ENCODE peak calls at places on chromosomes 4 and X, in five cellular contexts. One of them, this sample, is unnamed.

GRCh38 chrX:54979432-54979831 is 14.6 kb downstream of the PFKFB1 start:
- DNase-seq in RKO: no peak
- DNase-seq in suprapubic skin: no peak
- DNase-seq in NCI-H748 treated with DMSO at 0.1 percent for 48 hours: no peak
- DNase-seq in central memory CD4-positive, alpha-beta T cell: no peak
- DNase-seq in this sample: no peak

GRCh38 chr4:149031399-149031798 is 589.2 kb upstream of the NR3C2 start:
- DNase-seq in RKO: peak; percentile 63
- DNase-seq in suprapubic skin: no peak
- DNase-seq in NCI-H748 treated with DMSO at 0.1 percent for 48 hours: no peak
- DNase-seq in central memory CD4-positive, alpha-beta T cell: no peak
- DNase-seq in this sample: peak; percentile 31

GRCh38 chrX:20267924-20268701 is 1.4 kb upstream of the RPS6KA3 start:
- DNase-seq in RKO: no peak
- DNase-seq in suprapubic skin: peak; percentile 74
- DNase-seq in NCI-H748 treated with DMSO at 0.1 percent for 48 hours: no peak
- DNase-seq in central memory CD4-positive, alpha-beta T cell: no peak
- DNase-seq in this sample: no peak

GRCh38 chr4:23934915-23935314 is 45.1 kb upstream of the PPARGC1A start:
- DNase-seq in RKO: no peak
- DNase-seq in suprapubic skin: peak; percentile 87
- DNase-seq in NCI-H748 treated with DMSO at 0.1 percent for 48 hours: no peak
- DNase-seq in central memory CD4-positive, alpha-beta T cell: no peak
- DNase-seq in this sample: no peak

GRCh38 chrX:143683486-143683885 is 37.1 kb downstream of the SPANXN2 start:
- DNase-seq in RKO: no peak
- DNase-seq in suprapubic skin: no peak
- DNase-seq in NCI-H748 treated with DMSO at 0.1 percent for 48 hours: no peak
- DNase-seq in central memory CD4-positive, alpha-beta T cell: no peak
- DNase-seq in this sample: no peak

GRCh38 chrX:9257718-9258117 is 207.1 kb upstream of the TBL1X start:
- DNase-seq in RKO: no peak
- DNase-seq in suprapubic skin: no peak
- DNase-seq in NCI-H748 treated with DMSO at 0.1 percent for 48 hours: no peak
- DNase-seq in central memory CD4-positive, alpha-beta T cell: no peak
- DNase-seq in this sample: no peak

GRCh38 chr4:169861592-169861991 is 103.8 kb upstream of the HPF1 start:
- DNase-seq in RKO: no peak
- DNase-seq in suprapubic skin: no peak
- DNase-seq in NCI-H748 treated with DMSO at 0.1 percent for 48 hours: peak; percentile 14
- DNase-seq in central memory CD4-positive, alpha-beta T cell: no peak
- DNase-seq in this sample: no peak

GRCh38 chrX:68504237-68504636 is 5.4 kb downstream of the YIPF6 start:
- DNase-seq in RKO: peak; percentile 67
- DNase-seq in suprapubic skin: no peak
- DNase-seq in NCI-H748 treated with DMSO at 0.1 percent for 48 hours: no peak
- DNase-seq in central memory CD4-positive, alpha-beta T cell: peak; percentile 33
- DNase-seq in this sample: no peak

GRCh38 chr4:25421819-25422511 is 44.9 kb downstream of the ANAPC4 start:
- DNase-seq in RKO: no peak
- DNase-seq in suprapubic skin: no peak
- DNase-seq in NCI-H748 treated with DMSO at 0.1 percent for 48 hours: no peak
- DNase-seq in central memory CD4-positive, alpha-beta T cell: no peak
- DNase-seq in this sample: no peak

GRCh38 chr4:73936969-73937368 is 44.9 kb downstream of the PF4 start:
- DNase-seq in RKO: no peak
- DNase-seq in suprapubic skin: no peak
- DNase-seq in NCI-H748 treated with DMSO at 0.1 percent for 48 hours: no peak
- DNase-seq in central memory CD4-positive, alpha-beta T cell: no peak
- DNase-seq in this sample: no peak

GRCh38 chr4:139934336-139934735 is 219.6 kb downstream of the MAML3 start:
- DNase-seq in RKO: no peak
- DNase-seq in suprapubic skin: no peak
- DNase-seq in NCI-H748 treated with DMSO at 0.1 percent for 48 hours: no peak
- DNase-seq in central memory CD4-positive, alpha-beta T cell: no peak
- DNase-seq in this sample: no peak

GRCh38 chrX:119410027-119410819 is 11.1 kb downstream of the SLC25A43 start:
- DNase-seq in RKO: peak; percentile 26
- DNase-seq in suprapubic skin: peak; percentile 79
- DNase-seq in NCI-H748 treated with DMSO at 0.1 percent for 48 hours: no peak
- DNase-seq in central memory CD4-positive, alpha-beta T cell: no peak
- DNase-seq in this sample: no peak

GRCh38 chr4:168562021-168562691 is 65.3 kb downstream of the PALLD start:
- DNase-seq in RKO: peak; percentile 12
- DNase-seq in suprapubic skin: no peak
- DNase-seq in NCI-H748 treated with DMSO at 0.1 percent for 48 hours: no peak
- DNase-seq in central memory CD4-positive, alpha-beta T cell: no peak
- DNase-seq in this sample: no peak

GRCh38 chrX:113594504-113594903 is 753.9 kb upstream of the AMOT start:
- DNase-seq in RKO: no peak
- DNase-seq in suprapubic skin: no peak
- DNase-seq in NCI-H748 treated with DMSO at 0.1 percent for 48 hours: no peak
- DNase-seq in central memory CD4-positive, alpha-beta T cell: no peak
- DNase-seq in this sample: no peak

GRCh38 chr4:138049350-138049749 is 192.8 kb downstream of the SLC7A11 start:
- DNase-seq in RKO: peak; percentile 4
- DNase-seq in suprapubic skin: no peak
- DNase-seq in NCI-H748 treated with DMSO at 0.1 percent for 48 hours: no peak
- DNase-seq in central memory CD4-positive, alpha-beta T cell: no peak
- DNase-seq in this sample: no peak

GRCh38 chr4:38163216-38164006 is 203.2 kb downstream of the PTTG2 start:
- DNase-seq in RKO: no peak
- DNase-seq in suprapubic skin: no peak
- DNase-seq in NCI-H748 treated with DMSO at 0.1 percent for 48 hours: no peak
- DNase-seq in central memory CD4-positive, alpha-beta T cell: no peak
- DNase-seq in this sample: no peak

GRCh38 chr4:70667710-70668535 is 1.6 kb upstream of the JCHAIN start:
- DNase-seq in RKO: no peak
- DNase-seq in suprapubic skin: no peak
- DNase-seq in NCI-H748 treated with DMSO at 0.1 percent for 48 hours: no peak
- DNase-seq in central memory CD4-positive, alpha-beta T cell: no peak
- DNase-seq in this sample: peak; percentile 70

GRCh38 chr4:86497131-86497530 is 97.0 kb upstream of the PTPN13 start:
- DNase-seq in RKO: no peak
- DNase-seq in suprapubic skin: no peak
- DNase-seq in NCI-H748 treated with DMSO at 0.1 percent for 48 hours: no peak
- DNase-seq in central memory CD4-positive, alpha-beta T cell: no peak
- DNase-seq in this sample: no peak

GRCh38 chr4:40990899-40991265 is 223.5 kb downstream of the APBB2 start:
- DNase-seq in RKO: no peak
- DNase-seq in suprapubic skin: no peak
- DNase-seq in NCI-H748 treated with DMSO at 0.1 percent for 48 hours: no peak
- DNase-seq in central memory CD4-positive, alpha-beta T cell: no peak
- DNase-seq in this sample: no peak

GRCh38 chr4:182917182-182918043 is at the start of gene DCTD:
- DNase-seq in RKO: peak; percentile 78
- DNase-seq in suprapubic skin: no peak
- DNase-seq in NCI-H748 treated with DMSO at 0.1 percent for 48 hours: no peak
- DNase-seq in central memory CD4-positive, alpha-beta T cell: peak; percentile 78
- DNase-seq in this sample: peak; percentile 93

GRCh38 chr4:47798165-47798564 is 39.7 kb downstream of the CORIN start:
- DNase-seq in RKO: no peak
- DNase-seq in suprapubic skin: no peak
- DNase-seq in NCI-H748 treated with DMSO at 0.1 percent for 48 hours: no peak
- DNase-seq in central memory CD4-positive, alpha-beta T cell: no peak
- DNase-seq in this sample: no peak

GRCh38 chrX:17025903-17026302 is 79.4 kb downstream of the REPS2 start:
- DNase-seq in RKO: no peak
- DNase-seq in suprapubic skin: no peak
- DNase-seq in NCI-H748 treated with DMSO at 0.1 percent for 48 hours: no peak
- DNase-seq in central memory CD4-positive, alpha-beta T cell: no peak
- DNase-seq in this sample: no peak

GRCh38 chrX:111098874-111099273 is 2.9 kb downstream of the PAK3 start:
- DNase-seq in RKO: no peak
- DNase-seq in suprapubic skin: no peak
- DNase-seq in NCI-H748 treated with DMSO at 0.1 percent for 48 hours: peak; percentile 43
- DNase-seq in central memory CD4-positive, alpha-beta T cell: peak; percentile 71
- DNase-seq in this sample: peak; percentile 72

GRCh38 chr4:101958547-101958946 is 168.0 kb downstream of the BANK1 start:
- DNase-seq in RKO: no peak
- DNase-seq in suprapubic skin: no peak
- DNase-seq in NCI-H748 treated with DMSO at 0.1 percent for 48 hours: no peak
- DNase-seq in central memory CD4-positive, alpha-beta T cell: no peak
- DNase-seq in this sample: no peak

GRCh38 chr4:186297013-186297645 is 31.1 kb downstream of the F11 start:
- DNase-seq in RKO: peak; percentile 64
- DNase-seq in suprapubic skin: no peak
- DNase-seq in NCI-H748 treated with DMSO at 0.1 percent for 48 hours: no peak
- DNase-seq in central memory CD4-positive, alpha-beta T cell: no peak
- DNase-seq in this sample: peak; percentile 46

GRCh38 chrX:40003982-40004535 is 93.7 kb downstream of the BCOR start:
- DNase-seq in RKO: no peak
- DNase-seq in suprapubic skin: no peak
- DNase-seq in NCI-H748 treated with DMSO at 0.1 percent for 48 hours: no peak
- DNase-seq in central memory CD4-positive, alpha-beta T cell: no peak
- DNase-seq in this sample: no peak

GRCh38 chrX:30309139-30309571 is at the start of gene NR0B1:
- DNase-seq in RKO: no peak
- DNase-seq in suprapubic skin: no peak
- DNase-seq in NCI-H748 treated with DMSO at 0.1 percent for 48 hours: no peak
- DNase-seq in central memory CD4-positive, alpha-beta T cell: no peak
- DNase-seq in this sample: no peak

GRCh38 chr4:101417046-101417445 is 69.7 kb upstream of the PPP3CA start:
- DNase-seq in RKO: no peak
- DNase-seq in suprapubic skin: no peak
- DNase-seq in NCI-H748 treated with DMSO at 0.1 percent for 48 hours: no peak
- DNase-seq in central memory CD4-positive, alpha-beta T cell: no peak
- DNase-seq in this sample: no peak

GRCh38 chrX:43836435-43837184 is 45.6 kb downstream of the MAOB start:
- DNase-seq in RKO: peak; percentile 38
- DNase-seq in suprapubic skin: no peak
- DNase-seq in NCI-H748 treated with DMSO at 0.1 percent for 48 hours: peak; percentile 12
- DNase-seq in central memory CD4-positive, alpha-beta T cell: peak; percentile 14
- DNase-seq in this sample: no peak

This sample was measured in MM.1S.